ENCODE peak calls at places on chromosomes 11 and 22, in six cellular contexts. J is pons, T is GOT3, N is AG09319, W is glutamatergic neuron, L is cardiac fibroblast. G is an unnamed sample.

GRCh38 chr22:29449296-29449863 is 11.0 kb downstream of the RFPL1 start:
- DNase-seq in J (no peak), T (no peak), N (no peak), W (no peak), L (no peak), G (no peak)

GRCh38 chr11:132858203-132858602 is 674.1 kb downstream of the OPCML start:
- DNase-seq in J (no peak), T (no peak), N (no peak), W (peak), L (peak), G (peak)

GRCh38 chr11:69635804-69636511 is 5.0 kb upstream of the CCND1 start:
- DNase-seq in J (no peak), T (no peak), N (no peak), W (no peak), L (no peak), G (no peak)

GRCh38 chr22:33787645-33788456 is 132.4 kb downstream of the LARGE1 start:
- DNase-seq in J (no peak), T (no peak), N (no peak), W (no peak), L (no peak), G (no peak)

GRCh38 chr22:39091136-39092081 is 5.6 kb upstream of the APOBEC3H start:
- DNase-seq in J (no peak), T (no peak), N (no peak), W (no peak), L (no peak), G (no peak)

GRCh38 chr11:46278387-46279173 is 1.1 kb downstream of the CREB3L1 start:
- DNase-seq in J (no peak), T (no peak), N (no peak), W (peak), L (peak), G (peak)

GRCh38 chr11:117180661-117181585 is 2.4 kb downstream of the SIDT2 start:
- DNase-seq in J (peak), T (no peak), N (no peak), W (peak), L (peak), G (peak)

GRCh38 chr22:19880786-19881569 is 26.3 kb upstream of the GNB1L start:
- DNase-seq in J (no peak), T (no peak), N (peak), W (peak), L (peak), G (peak)

GRCh38 chr11:106082096-106082495 is 4.6 kb downstream of the AASDHPPT start:
- DNase-seq in J (no peak), T (no peak), N (no peak), W (no peak), L (no peak), G (no peak)

GRCh38 chr22:46045459-46046298 is 68.7 kb upstream of the WNT7B start:
- DNase-seq in J (peak), T (no peak), N (no peak), W (no peak), L (no peak), G (no peak)

GRCh38 chr11:17707833-17708232 is 11.5 kb upstream of the MYOD1 start:
- DNase-seq in J (no peak), T (no peak), N (no peak), W (no peak), L (no peak), G (no peak)

GRCh38 chr22:45227645-45228400 is 12.9 kb downstream of the KIAA0930 start:
- DNase-seq in J (no peak), T (no peak), N (no peak), W (no peak), L (no peak), G (no peak)

GRCh38 chr11:117337061-117337460 is 9.4 kb downstream of the CEP164 start:
- DNase-seq in J (no peak), T (no peak), N (no peak), W (no peak), L (no peak), G (no peak)

GRCh38 chr11:1557904-1558831 is 13.9 kb downstream of the DUSP8 start:
- DNase-seq in J (no peak), T (no peak), N (peak), W (peak), L (peak), G (peak)

G was measured in GM03348.